ENCODE peak calls at places on chromosomes 13 and 19, in eight cellular contexts. Z, M, H, L, X, V, K and G are unnamed samples.

GRCh38 chr19:51094696-51095279 is 12.1 kb upstream of the KLK14 start:
- DNase-seq in Z (peak; percentile 19), M (no peak), H (peak; percentile 48), L (peak; percentile 57), X (peak; percentile 84), V (peak; percentile 26), K (peak; percentile 12), G (peak; percentile 45)

GRCh38 chr13:21133077-21133476 is 43.3 kb downstream of the SKA3 start:
- DNase-seq in Z (no peak), M (no peak), H (no peak), L (no peak), X (no peak), V (peak; percentile 13), K (no peak), G (no peak)

GRCh38 chr13:52599853-52600603 is 42.2 kb upstream of the HNRNPA1L2 start:
- DNase-seq in Z (peak; percentile 44), M (no peak), H (peak; percentile 11), L (no peak), X (peak; percentile 71), V (peak; percentile 10), K (peak; percentile 3), G (peak; percentile 70)

GRCh38 chr13:57633141-57633949 is 1.8 kb downstream of the PCDH17 start:
- DNase-seq in Z (no peak), M (no peak), H (peak; percentile 1), L (peak; percentile 4), X (peak; percentile 75), V (no peak), K (peak; percentile 10), G (peak; percentile 59)

GRCh38 chr13:111965466-111966214 is 101.3 kb upstream of the SOX1 start:
- DNase-seq in Z (no peak), M (no peak), H (no peak), L (no peak), X (no peak), V (no peak), K (no peak), G (no peak)

GRCh38 chr13:32415019-32415418 is 12.9 kb downstream of the N4BP2L1 start:
- DNase-seq in Z (peak; percentile 28), M (no peak), H (peak; percentile 49), L (peak; percentile 17), X (peak; percentile 51), V (peak; percentile 26), K (no peak), G (no peak)

GRCh38 chr19:5631511-5632240 is 8.8 kb downstream of the SAFB start:
- DNase-seq in Z (no peak), M (no peak), H (no peak), L (no peak), X (no peak), V (peak; percentile 41), K (peak; percentile 35), G (no peak)

GRCh38 chr19:6459356-6460098 is at the start of gene SLC25A23:
- DNase-seq in Z (peak; percentile 76), M (peak; percentile 18), H (peak; percentile 55), L (peak; percentile 75), X (peak; percentile 89), V (peak; percentile 85), K (peak; percentile 75), G (peak; percentile 74)

GRCh38 chr13:76967031-76967430 is 18.7 kb downstream of the ACOD1 start:
- DNase-seq in Z (no peak), M (no peak), H (no peak), L (no peak), X (no peak), V (no peak), K (no peak), G (no peak)

GRCh38 chr13:112168771-112169170 is 101.8 kb downstream of the SOX1 start:
- DNase-seq in Z (no peak), M (no peak), H (no peak), L (no peak), X (no peak), V (no peak), K (no peak), G (no peak)

GRCh38 chr13:95002968-95003813 is 290.8 kb upstream of the SOX21 start:
- DNase-seq in Z (no peak), M (no peak), H (no peak), L (no peak), X (peak; percentile 23), V (no peak), K (no peak), G (no peak)

GRCh38 chr13:24763596-24764275 is at the start of gene RNF17:
- DNase-seq in Z (no peak), M (no peak), H (no peak), L (no peak), X (no peak), V (no peak), K (no peak), G (no peak)

GRCh38 chr13:32894589-32895001 is 121.6 kb upstream of the KL start:
- DNase-seq in Z (peak; percentile 89), M (peak; percentile 60), H (no peak), L (no peak), X (no peak), V (peak; percentile 63), K (peak; percentile 83), G (no peak)

GRCh38 chr13:21673592-21674270 is 2.9 kb downstream of the FGF9 start:
- DNase-seq in Z (peak; percentile 38), M (no peak), H (peak; percentile 51), L (peak; percentile 65), X (peak; percentile 87), V (peak; percentile 37), K (peak; percentile 29), G (peak; percentile 58)

GRCh38 chr13:27012482-27013197 is 159.0 kb downstream of the USP12 start:
- DNase-seq in Z (peak; percentile 89), M (peak; percentile 50), H (no peak), L (no peak), X (no peak), V (peak; percentile 70), K (peak; percentile 69), G (no peak)

DNA sequence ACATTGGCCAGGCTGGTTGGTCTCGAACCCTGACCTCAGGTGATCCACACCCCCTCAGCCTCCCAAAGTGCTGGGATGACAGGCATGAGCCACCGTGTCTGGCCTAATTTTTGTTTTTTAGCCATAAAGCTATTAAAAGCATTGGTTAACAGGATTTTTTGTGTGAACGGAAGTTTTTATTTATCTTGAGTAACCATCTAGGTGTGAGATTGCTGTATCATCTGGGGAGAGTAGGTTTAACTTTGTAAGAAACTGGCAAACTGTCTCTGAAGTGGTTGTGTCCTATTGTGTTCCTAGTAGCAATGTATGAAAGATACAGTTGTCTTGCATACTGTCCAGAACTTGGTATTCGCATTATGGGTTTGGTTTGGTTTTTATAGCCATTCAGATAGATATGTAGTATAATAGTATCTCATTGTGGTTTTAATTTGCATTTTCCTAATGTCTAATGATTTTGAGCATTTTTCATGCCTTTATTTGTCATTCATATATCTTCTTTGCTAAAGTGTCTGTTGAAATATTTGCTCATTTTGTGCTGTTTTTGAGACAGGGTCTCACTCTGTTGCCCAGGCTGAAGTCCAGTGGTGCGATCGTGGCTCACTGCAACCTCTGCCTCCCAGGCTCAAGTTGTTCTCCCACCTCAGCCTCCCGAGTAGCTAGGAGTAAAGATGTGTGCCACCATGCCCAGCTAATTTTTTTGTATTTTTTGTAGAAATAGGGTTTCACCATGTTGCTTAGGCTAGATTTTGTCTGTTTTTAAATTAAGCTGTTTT is 13.5 kb upstream of the PLEKHF1 start:
- DNase-seq in Z (no peak), M (no peak), H (no peak), L (no peak), X (no peak), V (no peak), K (no peak), G (no peak)
- TF ChIP-seq CTCF in Z (no peak), M (no peak), H (no peak), L (no peak), X (no peak), V (no peak), K (no peak), G (no peak)

GRCh38 chr13:74306496-74306895 is 172.3 kb upstream of the KLF12 start:
- DNase-seq in Z (peak; percentile 18), M (no peak), H (no peak), L (no peak), X (no peak), V (peak; percentile 23), K (peak; percentile 20), G (no peak)
- TF ChIP-seq CTCF in Z (no peak), M (no peak), H (no peak), L (no peak), X (peak; percentile 11), V (no peak), K (peak; percentile 11), G (no peak)

GRCh38 chr13:81018936-81019335 is 678.0 kb upstream of the SPRY2 start:
- DNase-seq in Z (no peak), M (no peak), H (no peak), L (no peak), X (no peak), V (no peak), K (no peak), G (no peak)

GRCh38 chr13:81020010-81020409 is 679.1 kb upstream of the SPRY2 start:
- DNase-seq in Z (no peak), M (no peak), H (no peak), L (no peak), X (no peak), V (no peak), K (no peak), G (no peak)

GRCh38 chr13:81012031-81012430 is 671.1 kb upstream of the SPRY2 start:
- DNase-seq in Z (no peak), M (no peak), H (no peak), L (no peak), X (no peak), V (no peak), K (no peak), G (no peak)

GRCh38 chr13:81021284-81021683 is 680.4 kb upstream of the SPRY2 start:
- DNase-seq in Z (no peak), M (no peak), H (no peak), L (no peak), X (no peak), V (no peak), K (no peak), G (no peak)

GRCh38 chr13:81017525-81018152 is 676.7 kb upstream of the SPRY2 start:
- DNase-seq in Z (peak; percentile 61), M (peak; percentile 7), H (no peak), L (peak; percentile 19), X (peak; percentile 70), V (peak; percentile 75), K (peak; percentile 81), G (no peak)
- TF ChIP-seq CTCF in Z (peak; percentile 39), M (peak; percentile 62), H (peak; percentile 61), L (peak; percentile 77), X (peak; percentile 80), V (peak; percentile 50), K (peak; percentile 52), G (peak; percentile 32)

GRCh38 chr13:47399599-47399998 is 502.7 kb upstream of the HTR2A start:
- DNase-seq in Z (no peak), M (no peak), H (no peak), L (no peak), X (no peak), V (no peak), K (no peak), G (no peak)

GRCh38 chr13:47396915-47397314 is 500.1 kb upstream of the HTR2A start:
- DNase-seq in Z (no peak), M (no peak), H (no peak), L (no peak), X (peak; percentile 3), V (no peak), K (no peak), G (no peak)

DNA sequence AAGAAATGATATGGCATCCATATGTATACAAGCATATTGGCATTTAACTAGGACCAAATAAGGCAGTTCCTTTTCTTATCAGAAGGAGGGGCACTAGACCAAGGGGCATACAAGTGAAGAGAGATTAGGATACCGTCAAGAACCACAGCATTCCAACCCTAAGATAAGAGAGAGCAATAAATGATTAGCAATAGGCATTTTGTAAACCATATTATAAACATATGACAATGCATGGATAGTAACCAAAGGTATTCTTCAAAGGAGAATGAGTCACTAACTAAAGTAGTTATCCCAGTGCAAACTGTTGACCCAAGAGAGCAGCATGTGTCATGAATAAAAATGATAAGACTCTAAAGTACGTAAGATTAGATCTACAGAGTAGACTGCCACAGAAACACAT is 500.9 kb upstream of the HTR2A start:
- DNase-seq in Z (peak; percentile 21), M (no peak), H (no peak), L (no peak), X (no peak), V (peak; percentile 3), K (no peak), G (no peak)
- TF ChIP-seq CTCF in Z (no peak), M (no peak), H (no peak), L (no peak), X (peak; percentile 37), V (no peak), K (no peak), G (no peak)